ENCODE peak calls at places on chromosomes 6 and 20, in five cellular contexts. D is Panc1, W is dorsolateral prefrontal cortex, Z is lower leg skin, K is stomach. P is an unnamed sample.

GRCh38 chr20:10719740-10720380 is 46.1 kb upstream of the JAG1 start:
- DNase-seq in D (no peak), W (no peak), Z (no peak), K (no peak), P (no peak)

GRCh38 chr6:117072781-117073180 is 192.6 kb upstream of the VGLL2 start:
- DNase-seq in D (no peak), W (no peak), Z (no peak), K (no peak), P (no peak)

GRCh38 chr6:6695711-6696048 is 107.2 kb downstream of the LY86 start:
- DNase-seq in D (no peak), W (no peak), Z (peak), K (no peak), P (no peak)

GRCh38 chr6:112214749-112215269 is 39.6 kb downstream of the LAMA4 start:
- DNase-seq in D (no peak), W (no peak), Z (no peak), K (no peak), P (no peak)

GRCh38 chr20:44477151-44477550 is 1.5 kb downstream of the TTPAL start:
- DNase-seq in D (no peak), W (no peak), Z (no peak), K (no peak), P (no peak)

GRCh38 chr6:84685983-84686584 is 78.3 kb downstream of the TBX18 start:
- DNase-seq in D (peak), W (no peak), Z (no peak), K (no peak), P (no peak)

GRCh38 chr6:54132587-54132986 is 21.3 kb downstream of the MLIP start:
- DNase-seq in D (no peak), W (no peak), Z (no peak), K (no peak), P (no peak)

GRCh38 chr20:46031701-46032254 is 2.8 kb downstream of the SLC12A5 start:
- DNase-seq in D (no peak), W (no peak), Z (no peak), K (peak), P (peak)

GRCh38 chr6:114344971-114345274 is 2.1 kb upstream of the HS3ST5 start:
- DNase-seq in D (no peak), W (no peak), Z (no peak), K (no peak), P (no peak)

GRCh38 chr6:126786262-126786661 is 332.2 kb upstream of the RSPO3 start:
- DNase-seq in D (no peak), W (no peak), Z (no peak), K (no peak), P (no peak)

GRCh38 chr20:51498765-51499540 is 43.6 kb downstream of the NFATC2 start:
- DNase-seq in D (no peak), W (no peak), Z (peak), K (no peak), P (no peak)

GRCh38 chr20:49288250-49288751 is 10.4 kb upstream of the ZNFX1 start:
- DNase-seq in D (no peak), W (no peak), Z (no peak), K (no peak), P (no peak)
- TF ChIP-seq CTCF in D (no peak), W (no peak), Z (no peak), K (no peak), P (no peak)

GRCh38 chr20:40489886-40490285 is 199.2 kb downstream of the MAFB start:
- DNase-seq in D (no peak), W (no peak), Z (no peak), K (no peak), P (no peak)
- TF ChIP-seq CTCF in D (no peak), W (no peak), Z (no peak), K (no peak), P (no peak)

GRCh38 chr6:21527731-21528130 is 65.8 kb upstream of the SOX4 start:
- DNase-seq in D (no peak), W (no peak), Z (no peak), K (no peak), P (no peak)

GRCh38 chr6:21522007-21522758 is 71.4 kb upstream of the SOX4 start:
- DNase-seq in D (no peak), W (no peak), Z (no peak), K (no peak), P (no peak)

GRCh38 chr6:21526974-21527373 is 66.6 kb upstream of the SOX4 start:
- DNase-seq in D (no peak), W (no peak), Z (no peak), K (no peak), P (no peak)

GRCh38 chr6:21523652-21524051 is 69.9 kb upstream of the SOX4 start:
- DNase-seq in D (no peak), W (no peak), Z (no peak), K (no peak), P (no peak)

DNA sequence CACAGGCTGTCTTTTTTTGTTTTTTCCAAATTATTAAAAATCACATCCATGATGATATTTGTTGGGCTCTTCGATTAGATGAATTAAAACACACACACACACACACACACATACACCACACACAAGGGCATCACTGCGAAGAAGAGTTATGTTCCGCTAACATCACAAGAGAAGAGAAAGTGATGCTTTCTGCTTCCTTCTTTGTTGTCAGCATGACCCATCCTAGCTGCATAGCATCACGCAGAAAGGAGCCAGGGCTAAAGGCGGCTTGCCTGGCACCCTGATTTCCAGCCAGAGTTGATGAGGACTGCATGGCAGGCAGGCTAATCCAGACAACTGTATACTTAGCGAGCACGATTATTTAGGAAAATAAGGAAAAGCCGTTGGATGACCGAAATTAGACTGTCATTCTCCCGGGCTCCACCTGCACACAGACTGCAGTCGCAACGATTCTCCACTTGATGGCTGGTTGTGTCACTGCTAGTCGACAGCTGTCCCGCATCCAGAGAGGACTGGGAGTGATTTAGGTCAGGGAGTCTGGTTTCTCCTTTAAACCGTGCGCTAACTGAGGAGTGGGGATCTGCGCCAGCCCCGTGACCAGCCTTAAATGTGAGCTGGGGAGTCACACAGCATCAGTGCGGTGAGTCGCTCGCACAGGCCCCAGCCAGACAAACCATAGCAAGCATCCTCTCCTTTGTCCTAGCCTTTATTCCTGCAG is 70.6 kb upstream of the SOX4 start:
- DNase-seq in D (no peak), W (no peak), Z (no peak), K (no peak), P (no peak)
- TF ChIP-seq CTCF in D (peak), W (no peak), Z (no peak), K (no peak), P (peak)

GRCh38 chr6:141077355-141078333 is 1055.1 kb upstream of the GJE1 start:
- DNase-seq in D (no peak), W (no peak), Z (no peak), K (no peak), P (no peak)
- TF ChIP-seq CTCF in D (peak), W (no peak), Z (no peak), K (no peak), P (no peak)

GRCh38 chr20:59976196-59976847 is 18.1 kb downstream of the CDH26 start:
- DNase-seq in D (no peak), W (no peak), Z (no peak), K (no peak), P (no peak)
- TF ChIP-seq CTCF in D (no peak), W (no peak), Z (no peak), K (no peak), P (no peak)

GRCh38 chr6:143527677-143528076 is 16.2 kb upstream of the FUCA2 start:
- DNase-seq in D (no peak), W (no peak), Z (no peak), K (no peak), P (no peak)

GRCh38 chr6:143531720-143532504 is 20.4 kb upstream of the FUCA2 start:
- DNase-seq in D (no peak), W (no peak), Z (no peak), K (no peak), P (no peak)

GRCh38 chr6:143528164-143528811 is 16.8 kb upstream of the FUCA2 start:
- DNase-seq in D (no peak), W (no peak), Z (no peak), K (no peak), P (no peak)

DNA sequence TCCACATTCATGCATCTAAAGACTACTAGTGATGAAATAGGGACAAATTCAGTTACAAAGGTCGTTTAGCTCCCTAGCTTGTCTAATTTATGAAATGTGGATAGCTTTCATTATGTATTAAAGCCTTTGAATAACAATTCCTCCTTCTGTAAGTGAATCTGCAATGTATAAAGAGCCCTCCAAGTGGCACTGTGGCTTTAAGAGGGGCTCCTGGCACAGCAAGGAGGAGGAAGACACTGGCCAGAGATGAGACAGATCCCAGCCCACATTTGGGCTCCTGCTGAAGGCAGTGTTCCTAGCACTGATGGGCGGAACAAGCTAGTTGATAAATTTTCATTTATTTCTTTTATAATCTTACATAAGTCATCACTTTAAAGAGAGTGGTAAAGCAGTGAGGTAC is 17.6 kb upstream of the FUCA2 start:
- DNase-seq in D (no peak), W (no peak), Z (no peak), K (no peak), P (no peak)
- TF ChIP-seq CTCF in D (peak), W (no peak), Z (no peak), K (no peak), P (peak)

GRCh38 chr6:139375239-139376053 is 998 bp upstream of the CITED2 start:
- DNase-seq in D (peak), W (peak), Z (peak), K (peak), P (no peak)

GRCh38 chr6:139376054-139376355 is 1.6 kb upstream of the CITED2 start:
- DNase-seq in D (no peak), W (no peak), Z (no peak), K (no peak), P (no peak)

GRCh38 chr6:139373154-139373927 is 1.1 kb downstream of the CITED2 start:
- DNase-seq in D (no peak), W (peak), Z (peak), K (peak), P (no peak)

GRCh38 chr6:139373928-139374356 is 506 bp downstream of the CITED2 start:
- DNase-seq in D (no peak), W (no peak), Z (peak), K (no peak), P (no peak)

DNA sequence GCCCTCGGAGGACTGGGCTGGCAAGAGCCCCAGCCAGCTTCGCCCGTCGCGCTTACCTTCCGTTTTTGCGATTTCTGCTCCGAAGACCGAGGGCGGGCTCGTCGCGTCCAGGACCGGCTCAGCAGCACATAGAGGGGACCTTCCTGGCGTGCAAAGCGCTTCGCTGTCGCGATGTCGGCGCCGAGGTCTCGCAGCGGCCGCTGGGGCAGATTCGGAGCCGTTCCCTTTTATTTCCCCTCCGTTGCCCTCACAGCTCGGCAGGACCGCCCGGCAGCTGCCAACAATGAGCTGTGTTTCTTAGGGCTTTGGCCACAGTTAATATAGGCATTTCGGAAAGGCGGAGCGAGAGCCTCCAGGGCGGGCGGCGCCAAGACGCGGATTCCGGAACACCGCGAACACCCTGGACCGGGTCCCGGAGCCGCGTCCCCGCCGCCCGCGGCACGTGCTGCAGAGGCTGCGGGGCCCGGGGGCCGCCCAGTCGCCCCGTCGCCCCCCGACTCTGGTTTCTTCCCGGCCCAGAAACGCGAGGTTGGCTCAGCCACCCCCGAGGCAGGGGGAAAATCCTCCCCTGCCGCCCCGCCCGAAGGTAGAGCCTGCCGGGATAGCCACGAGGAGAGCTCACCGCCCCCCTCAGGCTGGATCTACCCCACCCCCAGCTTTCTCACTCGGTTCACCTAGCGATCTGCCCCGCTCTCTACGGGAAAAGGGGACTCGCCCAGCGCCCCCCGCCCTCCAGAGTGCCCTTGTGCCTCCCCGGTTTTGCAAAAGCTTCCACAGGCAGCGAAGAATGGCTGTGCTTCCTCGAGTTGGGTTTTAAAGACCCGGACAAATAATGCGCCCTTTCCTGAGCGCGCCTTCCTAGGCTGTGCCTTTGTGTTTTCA is at the start of gene CITED2:
- DNase-seq in D (peak), W (peak), Z (peak), K (peak), P (no peak)
- TF ChIP-seq CTCF in D (no peak), W (no peak), Z (no peak), K (peak), P (no peak)

GRCh38 chr20:15827628-15828027 is 745.6 kb downstream of the KIF16B start:
- DNase-seq in D (no peak), W (no peak), Z (no peak), K (no peak), P (no peak)
- TF ChIP-seq CTCF in D (no peak), W (no peak), Z (no peak), K (no peak), P (no peak)

DNA sequence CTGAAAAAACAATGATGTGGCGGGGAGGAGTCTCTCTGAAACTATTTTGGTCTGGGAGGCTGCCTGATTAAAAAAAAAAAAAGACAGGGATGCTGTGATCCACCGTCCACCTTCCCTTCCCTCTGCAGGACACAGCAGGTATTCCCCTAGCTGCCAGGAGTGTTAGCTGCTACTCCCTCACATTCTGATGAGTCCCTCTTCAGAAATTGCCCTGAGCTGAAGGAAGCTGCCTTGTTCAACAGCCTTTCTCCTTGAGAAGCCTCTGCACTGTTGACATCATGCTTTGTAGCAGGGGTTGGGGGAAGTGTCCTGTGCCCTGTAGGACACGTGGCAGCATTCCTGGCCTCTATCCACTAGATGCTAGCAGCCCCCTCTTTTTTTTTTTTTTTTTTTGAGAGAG is 71.7 kb upstream of the ZMYND8 start:
- DNase-seq in D (no peak), W (no peak), Z (no peak), K (no peak), P (no peak)
- TF ChIP-seq CTCF in D (no peak), W (no peak), Z (no peak), K (no peak), P (no peak)